ENCODE peak calls at places on chromosomes 13 and 19, in four cellular contexts. One of them, this sample, is unnamed.
A peak's percentile ranks its signal among the peaks of the same experiment; 100 is the strongest.

GRCh38 chr19:41225238-41226052 is 6.4 kb downstream of the AXL start:
- DNase-seq in GM12878: no peak
- DNase-seq in K562: peak; percentile 83
- DNase-seq in stomach: peak; percentile 35
- DNase-seq in this sample: peak; percentile 95

GRCh38 chr13:95957331-95957730 is 95.9 kb downstream of the UGGT2 start:
- DNase-seq in GM12878: no peak
- DNase-seq in K562: peak; percentile 25
- DNase-seq in stomach: no peak
- DNase-seq in this sample: no peak

GRCh38 chr13:59364508-59365187 is 799.1 kb downstream of the DIAPH3 start:
- DNase-seq in stomach: no peak
- DNase-seq in K562: no peak
- DNase-seq in GM12878: no peak
- DNase-seq in this sample: no peak

GRCh38 chr13:73937420-73937819 is 196.8 kb downstream of the KLF12 start:
- DNase-seq in GM12878: no peak
- DNase-seq in stomach: no peak
- DNase-seq in K562: no peak
- DNase-seq in this sample: no peak

GRCh38 chr13:71864981-71865857 is 1.8 kb downstream of the DACH1 start:
- DNase-seq in GM12878: no peak
- DNase-seq in stomach: no peak
- DNase-seq in K562: no peak
- DNase-seq in this sample: no peak

GRCh38 chr19:17602217-17602616 is 46.8 kb downstream of the COLGALT1 start:
- DNase-seq in GM12878: no peak
- DNase-seq in stomach: no peak
- DNase-seq in K562: no peak
- DNase-seq in this sample: no peak

GRCh38 chr13:98416408-98416807 is 160.5 kb downstream of the STK24 start:
- DNase-seq in GM12878: no peak
- DNase-seq in K562: no peak
- DNase-seq in stomach: peak; percentile 93
- DNase-seq in this sample: no peak

GRCh38 chr19:56152644-56153043 is 11.6 kb downstream of the ZNF444 start:
- DNase-seq in GM12878: no peak
- DNase-seq in stomach: no peak
- DNase-seq in K562: no peak
- DNase-seq in this sample: no peak

DNA sequence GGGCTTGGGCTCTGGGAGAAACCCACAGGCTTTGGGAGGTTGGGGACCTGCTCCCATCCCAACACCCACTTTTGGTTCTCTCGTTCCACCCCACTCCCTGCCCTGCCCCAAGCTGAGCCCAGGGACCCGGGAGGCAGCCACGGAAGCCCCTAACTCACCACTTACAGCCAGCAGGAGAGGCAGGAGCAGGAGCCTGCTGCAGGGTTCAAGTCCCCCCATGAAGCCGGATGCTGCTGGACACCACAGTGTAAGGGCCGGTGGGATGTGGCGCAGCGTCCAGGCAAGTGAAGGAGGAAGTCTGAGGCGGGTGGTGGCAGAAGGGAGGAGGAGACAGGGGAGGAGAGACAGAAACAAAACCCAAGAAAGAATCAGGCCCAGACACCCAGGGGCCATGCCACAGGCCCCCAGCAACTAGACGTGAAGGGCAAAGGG is at the start of gene TYROBP:
- DNase-seq in K562: no peak
- DNase-seq in stomach: no peak
- DNase-seq in GM12878: no peak
- DNase-seq in this sample: no peak
- TF ChIP-seq POLR2A in K562: no peak
- TF ChIP-seq POLR2A in stomach: no peak
- TF ChIP-seq POLR2A in GM12878: no peak
- TF ChIP-seq POLR2A in this sample: no peak

GRCh38 chr19:46759817-46760333 is 13.6 kb upstream of the STRN4 start:
- DNase-seq in K562: no peak
- DNase-seq in stomach: no peak
- DNase-seq in GM12878: no peak
- DNase-seq in this sample: no peak
- TF ChIP-seq POLR2AphosphoS5 in K562: no peak
- TF ChIP-seq POLR2AphosphoS5 in stomach: no peak
- TF ChIP-seq POLR2AphosphoS5 in GM12878: no peak
- TF ChIP-seq POLR2AphosphoS5 in this sample: peak; percentile 81

GRCh38 chr19:48489608-48490216 is 20.5 kb downstream of the CYTH2 start:
- DNase-seq in K562: peak; percentile 80
- DNase-seq in stomach: peak; percentile 87
- DNase-seq in GM12878: no peak
- DNase-seq in this sample: no peak
- H3K4me1 ChIP-seq in K562: peaks cover 53% of the 10 kb centered on the region
- H3K4me1 ChIP-seq in stomach: peaks cover 53% of the 10 kb centered on the region
- H3K4me1 ChIP-seq in GM12878: peaks cover 20% of the 10 kb centered on the region
- H3K4me1 ChIP-seq in this sample: peaks cover 31% of the 10 kb centered on the region

GRCh38 chr19:48170817-48171347 is 402 bp downstream of the ZSWIM9 start:
- DNase-seq in GM12878: no peak
- DNase-seq in stomach: no peak
- DNase-seq in K562: peak; percentile 14
- DNase-seq in this sample: no peak
- TF ChIP-seq POLR2A in GM12878: no peak
- TF ChIP-seq POLR2A in stomach: no peak
- TF ChIP-seq POLR2A in K562: no peak
- TF ChIP-seq POLR2A in this sample: no peak

GRCh38 chr19:48741222-48741999 is 1.0 kb upstream of the RASIP1 start:
- DNase-seq in GM12878: no peak
- DNase-seq in K562: peak; percentile 89
- DNase-seq in stomach: peak; percentile 66
- DNase-seq in this sample: no peak
- TF ChIP-seq POLR2AphosphoS5 in GM12878: no peak
- TF ChIP-seq POLR2AphosphoS5 in K562: no peak
- TF ChIP-seq POLR2AphosphoS5 in stomach: no peak
- TF ChIP-seq POLR2AphosphoS5 in this sample: peak; percentile 62

GRCh38 chr13:39893808-39894207 is 238.3 kb downstream of the COG6 start:
- DNase-seq in stomach: no peak
- DNase-seq in GM12878: no peak
- DNase-seq in K562: no peak
- DNase-seq in this sample: no peak

GRCh38 chr13:39888865-39889810 is 233.7 kb downstream of the COG6 start:
- DNase-seq in stomach: no peak
- DNase-seq in K562: no peak
- DNase-seq in GM12878: no peak
- DNase-seq in this sample: peak; percentile 81

GRCh38 chr13:39887424-39887823 is 232.0 kb downstream of the COG6 start:
- DNase-seq in GM12878: no peak
- DNase-seq in K562: no peak
- DNase-seq in stomach: no peak
- DNase-seq in this sample: no peak

GRCh38 chr13:39892731-39893293 is 237.3 kb downstream of the COG6 start:
- DNase-seq in GM12878: no peak
- DNase-seq in K562: no peak
- DNase-seq in stomach: no peak
- DNase-seq in this sample: no peak

DNA sequence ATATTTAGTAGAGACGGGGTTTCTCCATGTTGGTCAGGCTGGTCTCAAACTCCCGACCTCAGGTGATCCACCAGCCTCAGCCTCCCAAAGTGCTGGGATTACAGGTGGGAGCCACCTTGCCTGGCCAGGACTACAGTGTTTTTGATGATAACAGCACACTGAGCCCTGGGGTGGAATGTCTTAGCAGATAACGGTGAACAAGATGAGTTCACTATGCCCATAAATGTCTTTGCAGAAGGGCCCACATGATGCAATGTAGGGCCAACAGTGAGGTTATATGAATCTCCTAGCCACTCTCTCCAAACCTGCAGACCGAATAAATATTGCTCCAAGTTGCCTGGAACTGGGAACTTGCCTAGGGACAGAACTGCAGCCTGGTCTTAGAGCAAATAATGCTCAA is 235.1 kb downstream of the COG6 start:
- DNase-seq in GM12878: no peak
- DNase-seq in stomach: no peak
- DNase-seq in K562: peak; percentile 1
- DNase-seq in this sample: no peak
- H3K4me1 ChIP-seq in GM12878: no peaks in the 10 kb centered on the region
- H3K4me1 ChIP-seq in stomach: no peaks in the 10 kb centered on the region
- H3K4me1 ChIP-seq in K562: no peaks in the 10 kb centered on the region
- H3K4me1 ChIP-seq in this sample: peaks cover 21% of the 10 kb centered on the region

GRCh38 chr13:36841411-36841810 is 22.4 kb downstream of the RFXAP start:
- DNase-seq in GM12878: no peak
- DNase-seq in stomach: no peak
- DNase-seq in K562: no peak
- DNase-seq in this sample: no peak

GRCh38 chr13:36837354-36838092 is 18.5 kb downstream of the RFXAP start:
- DNase-seq in K562: no peak
- DNase-seq in GM12878: no peak
- DNase-seq in stomach: no peak
- DNase-seq in this sample: no peak

GRCh38 chr13:36839281-36839680 is 20.3 kb downstream of the RFXAP start:
- DNase-seq in stomach: no peak
- DNase-seq in K562: no peak
- DNase-seq in GM12878: no peak
- DNase-seq in this sample: no peak

GRCh38 chr13:36840718-36841250 is 21.8 kb downstream of the RFXAP start:
- DNase-seq in K562: no peak
- DNase-seq in stomach: no peak
- DNase-seq in GM12878: no peak
- DNase-seq in this sample: no peak

GRCh38 chr13:36839981-36840380 is 21.0 kb downstream of the RFXAP start:
- DNase-seq in GM12878: no peak
- DNase-seq in K562: no peak
- DNase-seq in stomach: no peak
- DNase-seq in this sample: no peak
- TF ChIP-seq POLR2A in GM12878: no peak
- TF ChIP-seq POLR2A in K562: no peak
- TF ChIP-seq POLR2A in stomach: no peak
- TF ChIP-seq POLR2A in this sample: no peak

GRCh38 chr13:41310963-41311606 is at the start of gene NAA16:
- DNase-seq in GM12878: peak; percentile 76
- DNase-seq in K562: peak; percentile 90
- DNase-seq in stomach: peak; percentile 88
- DNase-seq in this sample: peak; percentile 96

GRCh38 chr13:41313117-41313516 is 2.0 kb downstream of the NAA16 start:
- DNase-seq in GM12878: no peak
- DNase-seq in stomach: no peak
- DNase-seq in K562: no peak
- DNase-seq in this sample: no peak

GRCh38 chr13:41313659-41314197 is 2.7 kb downstream of the NAA16 start:
- DNase-seq in GM12878: no peak
- DNase-seq in stomach: no peak
- DNase-seq in K562: peak; percentile 9
- DNase-seq in this sample: no peak

GRCh38 chr13:41308241-41308640 is 2.8 kb upstream of the NAA16 start:
- DNase-seq in stomach: no peak
- DNase-seq in GM12878: no peak
- DNase-seq in K562: no peak
- DNase-seq in this sample: no peak

DNA sequence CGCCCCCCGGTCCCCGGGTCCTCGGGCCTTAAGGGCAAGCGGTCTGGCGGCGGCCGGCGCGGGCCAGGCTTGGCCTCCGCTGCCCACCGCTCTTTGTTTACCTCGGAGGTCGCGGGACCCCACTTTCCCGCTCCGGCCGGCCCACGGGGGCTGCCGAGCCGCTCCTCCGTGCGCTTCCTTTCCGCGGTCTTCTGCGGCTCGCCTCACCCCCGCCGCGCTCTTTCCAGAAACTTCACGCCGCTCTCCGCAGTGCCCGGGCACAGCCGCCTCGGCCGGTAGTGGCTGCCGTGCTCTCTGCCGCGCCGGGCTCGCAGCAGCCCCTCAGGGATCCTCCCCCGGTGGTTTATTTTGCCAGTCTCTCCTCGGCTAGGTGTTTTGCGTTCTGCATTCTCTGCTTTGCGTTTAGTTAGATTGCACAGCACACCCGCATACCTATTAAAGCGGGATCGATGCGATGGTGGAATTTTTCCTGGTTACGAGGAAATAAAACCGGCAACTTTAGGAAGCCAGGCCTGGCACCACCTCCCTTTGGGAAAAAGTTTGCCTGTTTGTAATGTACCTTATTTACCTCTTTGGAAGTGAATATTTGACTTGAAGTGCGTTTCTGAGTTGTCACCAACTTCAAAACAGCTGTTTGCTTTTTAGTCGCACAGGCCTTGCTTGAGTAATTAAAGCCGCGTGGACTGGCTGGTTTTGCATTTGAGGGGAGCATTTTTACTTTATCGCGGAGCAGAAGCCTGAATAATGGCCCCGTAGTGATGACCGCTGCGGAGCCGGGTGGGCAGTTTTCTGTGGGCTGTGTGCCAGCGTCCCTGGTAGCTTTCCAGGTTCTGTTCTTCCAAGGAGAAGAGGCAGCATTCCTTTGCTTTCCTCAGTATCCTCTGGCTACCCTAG is 787 bp downstream of the NAA16 start:
- DNase-seq in K562: peak; percentile 46
- DNase-seq in GM12878: no peak
- DNase-seq in stomach: peak; percentile 49
- DNase-seq in this sample: no peak
- TF ChIP-seq POLR2AphosphoS5 in K562: no peak
- TF ChIP-seq POLR2AphosphoS5 in GM12878: no peak
- TF ChIP-seq POLR2AphosphoS5 in stomach: no peak
- TF ChIP-seq POLR2AphosphoS5 in this sample: peak; percentile 23